ENCODE peak calls at places on chromosome X, in ten cellular contexts. One of them, this sample, is unnamed.

GRCh38 chrX:31580726-31581125 is 508.9 kb upstream of the FTHL17 start:
- DNase-seq in PC-3: no peak
- DNase-seq in DMS 273 treated with DMSO at 0.1 percent for 48 hours: no peak
- DNase-seq in trophoblast cell: peak; percentile 34
- DNase-seq in C1 segment of cervical spinal cord: no peak
- DNase-seq in GM20000: no peak
- DNase-seq in stimulated activated CD4-positive, alpha-beta T cell treated with anti-CD3 and anti-CD28 coated beads, TNF-alpha, amount 100 ng/mL, for 24 hours: no peak
- DNase-seq in HCEC 1CT: peak; percentile 81
- DNase-seq in retinal pigment epithelial cell: peak; percentile 65
- DNase-seq in activated gamma-delta T cell treated with anti-CD3 and anti-CD28 coated beads, Interleukin-2, amount 50 U/mL, for 16 hours: no peak
- DNase-seq in this sample: no peak

GRCh38 chrX:119745283-119745848 is 13.0 kb upstream of the SOWAHD start:
- DNase-seq in HCEC 1CT: no peak
- DNase-seq in C1 segment of cervical spinal cord: no peak
- DNase-seq in DMS 273 treated with DMSO at 0.1 percent for 48 hours: no peak
- DNase-seq in GM20000: no peak
- DNase-seq in activated gamma-delta T cell treated with anti-CD3 and anti-CD28 coated beads, Interleukin-2, amount 50 U/mL, for 16 hours: no peak
- DNase-seq in PC-3: peak; percentile 21
- DNase-seq in trophoblast cell: no peak
- DNase-seq in retinal pigment epithelial cell: no peak
- DNase-seq in stimulated activated CD4-positive, alpha-beta T cell treated with anti-CD3 and anti-CD28 coated beads, TNF-alpha, amount 100 ng/mL, for 24 hours: no peak
- DNase-seq in this sample: no peak

GRCh38 chrX:149282909-149283308 is 222.2 kb downstream of the IDS start:
- DNase-seq in GM20000: no peak
- DNase-seq in HCEC 1CT: no peak
- DNase-seq in PC-3: no peak
- DNase-seq in activated gamma-delta T cell treated with anti-CD3 and anti-CD28 coated beads, Interleukin-2, amount 50 U/mL, for 16 hours: no peak
- DNase-seq in stimulated activated CD4-positive, alpha-beta T cell treated with anti-CD3 and anti-CD28 coated beads, TNF-alpha, amount 100 ng/mL, for 24 hours: no peak
- DNase-seq in trophoblast cell: no peak
- DNase-seq in retinal pigment epithelial cell: no peak
- DNase-seq in C1 segment of cervical spinal cord: no peak
- DNase-seq in DMS 273 treated with DMSO at 0.1 percent for 48 hours: no peak
- DNase-seq in this sample: no peak

GRCh38 chrX:63275127-63275526 is 76.0 kb downstream of the SPIN4 start:
- DNase-seq in stimulated activated CD4-positive, alpha-beta T cell treated with anti-CD3 and anti-CD28 coated beads, TNF-alpha, amount 100 ng/mL, for 24 hours: no peak
- DNase-seq in trophoblast cell: peak; percentile 59
- DNase-seq in retinal pigment epithelial cell: no peak
- DNase-seq in HCEC 1CT: no peak
- DNase-seq in activated gamma-delta T cell treated with anti-CD3 and anti-CD28 coated beads, Interleukin-2, amount 50 U/mL, for 16 hours: no peak
- DNase-seq in DMS 273 treated with DMSO at 0.1 percent for 48 hours: no peak
- DNase-seq in GM20000: peak; percentile 22
- DNase-seq in PC-3: peak; percentile 58
- DNase-seq in C1 segment of cervical spinal cord: no peak
- DNase-seq in this sample: no peak

GRCh38 chrX:134716620-134717012 is 58.3 kb upstream of the PLAC1 start:
- DNase-seq in activated gamma-delta T cell treated with anti-CD3 and anti-CD28 coated beads, Interleukin-2, amount 50 U/mL, for 16 hours: no peak
- DNase-seq in GM20000: no peak
- DNase-seq in DMS 273 treated with DMSO at 0.1 percent for 48 hours: no peak
- DNase-seq in retinal pigment epithelial cell: no peak
- DNase-seq in PC-3: no peak
- DNase-seq in stimulated activated CD4-positive, alpha-beta T cell treated with anti-CD3 and anti-CD28 coated beads, TNF-alpha, amount 100 ng/mL, for 24 hours: no peak
- DNase-seq in C1 segment of cervical spinal cord: no peak
- DNase-seq in HCEC 1CT: no peak
- DNase-seq in trophoblast cell: no peak
- DNase-seq in this sample: no peak

GRCh38 chrX:19535481-19535880 is 20.2 kb upstream of the MAP3K15 start:
- DNase-seq in activated gamma-delta T cell treated with anti-CD3 and anti-CD28 coated beads, Interleukin-2, amount 50 U/mL, for 16 hours: no peak
- DNase-seq in trophoblast cell: peak; percentile 25
- DNase-seq in GM20000: no peak
- DNase-seq in HCEC 1CT: peak; percentile 12
- DNase-seq in C1 segment of cervical spinal cord: no peak
- DNase-seq in retinal pigment epithelial cell: no peak
- DNase-seq in PC-3: peak; percentile 43
- DNase-seq in stimulated activated CD4-positive, alpha-beta T cell treated with anti-CD3 and anti-CD28 coated beads, TNF-alpha, amount 100 ng/mL, for 24 hours: no peak
- DNase-seq in DMS 273 treated with DMSO at 0.1 percent for 48 hours: peak; percentile 28
- DNase-seq in this sample: no peak

GRCh38 chrX:155035688-155036087 is 9.0 kb downstream of the FUNDC2 start:
- DNase-seq in retinal pigment epithelial cell: no peak
- DNase-seq in C1 segment of cervical spinal cord: no peak
- DNase-seq in HCEC 1CT: no peak
- DNase-seq in PC-3: no peak
- DNase-seq in DMS 273 treated with DMSO at 0.1 percent for 48 hours: no peak
- DNase-seq in trophoblast cell: no peak
- DNase-seq in activated gamma-delta T cell treated with anti-CD3 and anti-CD28 coated beads, Interleukin-2, amount 50 U/mL, for 16 hours: no peak
- DNase-seq in GM20000: no peak
- DNase-seq in stimulated activated CD4-positive, alpha-beta T cell treated with anti-CD3 and anti-CD28 coated beads, TNF-alpha, amount 100 ng/mL, for 24 hours: no peak
- DNase-seq in this sample: no peak

GRCh38 chrX:42385730-42386129 is 392.2 kb downstream of the PPP1R2C start:
- DNase-seq in PC-3: peak; percentile 45
- DNase-seq in C1 segment of cervical spinal cord: no peak
- DNase-seq in HCEC 1CT: no peak
- DNase-seq in trophoblast cell: no peak
- DNase-seq in DMS 273 treated with DMSO at 0.1 percent for 48 hours: no peak
- DNase-seq in stimulated activated CD4-positive, alpha-beta T cell treated with anti-CD3 and anti-CD28 coated beads, TNF-alpha, amount 100 ng/mL, for 24 hours: no peak
- DNase-seq in retinal pigment epithelial cell: no peak
- DNase-seq in activated gamma-delta T cell treated with anti-CD3 and anti-CD28 coated beads, Interleukin-2, amount 50 U/mL, for 16 hours: no peak
- DNase-seq in GM20000: no peak
- DNase-seq in this sample: no peak

GRCh38 chrX:139803224-139803623 is 95.3 kb upstream of the MCF2 start:
- DNase-seq in C1 segment of cervical spinal cord: no peak
- DNase-seq in GM20000: no peak
- DNase-seq in DMS 273 treated with DMSO at 0.1 percent for 48 hours: no peak
- DNase-seq in PC-3: peak; percentile 8
- DNase-seq in HCEC 1CT: no peak
- DNase-seq in trophoblast cell: no peak
- DNase-seq in retinal pigment epithelial cell: no peak
- DNase-seq in activated gamma-delta T cell treated with anti-CD3 and anti-CD28 coated beads, Interleukin-2, amount 50 U/mL, for 16 hours: no peak
- DNase-seq in stimulated activated CD4-positive, alpha-beta T cell treated with anti-CD3 and anti-CD28 coated beads, TNF-alpha, amount 100 ng/mL, for 24 hours: no peak
- DNase-seq in this sample: no peak

GRCh38 chrX:103585421-103586313 is at the start of gene TCEAL4:
- DNase-seq in trophoblast cell: peak; percentile 40
- DNase-seq in HCEC 1CT: peak; percentile 7
- DNase-seq in DMS 273 treated with DMSO at 0.1 percent for 48 hours: no peak
- DNase-seq in retinal pigment epithelial cell: no peak
- DNase-seq in GM20000: peak; percentile 31
- DNase-seq in activated gamma-delta T cell treated with anti-CD3 and anti-CD28 coated beads, Interleukin-2, amount 50 U/mL, for 16 hours: peak; percentile 20
- DNase-seq in stimulated activated CD4-positive, alpha-beta T cell treated with anti-CD3 and anti-CD28 coated beads, TNF-alpha, amount 100 ng/mL, for 24 hours: no peak
- DNase-seq in PC-3: peak; percentile 31
- DNase-seq in C1 segment of cervical spinal cord: peak; percentile 21
- DNase-seq in this sample: peak; percentile 2

GRCh38 chrX:11180571-11180970 is 69.4 kb downstream of the HCCS start:
- DNase-seq in HCEC 1CT: no peak
- DNase-seq in GM20000: no peak
- DNase-seq in PC-3: peak; percentile 73
- DNase-seq in stimulated activated CD4-positive, alpha-beta T cell treated with anti-CD3 and anti-CD28 coated beads, TNF-alpha, amount 100 ng/mL, for 24 hours: no peak
- DNase-seq in retinal pigment epithelial cell: no peak
- DNase-seq in C1 segment of cervical spinal cord: no peak
- DNase-seq in DMS 273 treated with DMSO at 0.1 percent for 48 hours: no peak
- DNase-seq in activated gamma-delta T cell treated with anti-CD3 and anti-CD28 coated beads, Interleukin-2, amount 50 U/mL, for 16 hours: no peak
- DNase-seq in trophoblast cell: no peak
- DNase-seq in this sample: no peak

GRCh38 chrX:114047558-114047957 is 536.3 kb upstream of the HTR2C start:
- DNase-seq in retinal pigment epithelial cell: no peak
- DNase-seq in DMS 273 treated with DMSO at 0.1 percent for 48 hours: no peak
- DNase-seq in PC-3: no peak
- DNase-seq in C1 segment of cervical spinal cord: no peak
- DNase-seq in stimulated activated CD4-positive, alpha-beta T cell treated with anti-CD3 and anti-CD28 coated beads, TNF-alpha, amount 100 ng/mL, for 24 hours: no peak
- DNase-seq in HCEC 1CT: no peak
- DNase-seq in trophoblast cell: no peak
- DNase-seq in GM20000: no peak
- DNase-seq in activated gamma-delta T cell treated with anti-CD3 and anti-CD28 coated beads, Interleukin-2, amount 50 U/mL, for 16 hours: no peak
- DNase-seq in this sample: no peak

GRCh38 chrX:96182366-96182765 is 502.3 kb upstream of the DIAPH2 start:
- DNase-seq in retinal pigment epithelial cell: peak; percentile 21
- DNase-seq in DMS 273 treated with DMSO at 0.1 percent for 48 hours: peak; percentile 26
- DNase-seq in activated gamma-delta T cell treated with anti-CD3 and anti-CD28 coated beads, Interleukin-2, amount 50 U/mL, for 16 hours: no peak
- DNase-seq in HCEC 1CT: peak; percentile 1
- DNase-seq in PC-3: peak; percentile 69
- DNase-seq in C1 segment of cervical spinal cord: no peak
- DNase-seq in stimulated activated CD4-positive, alpha-beta T cell treated with anti-CD3 and anti-CD28 coated beads, TNF-alpha, amount 100 ng/mL, for 24 hours: no peak
- DNase-seq in trophoblast cell: peak; percentile 50
- DNase-seq in GM20000: no peak
- DNase-seq in this sample: no peak